ENCODE peak calls at places on chromosomes 7 and 10, in five cellular contexts. One of them, this sample, is unnamed.

GRCh38 chr7:150755473-150756099 is 18.4 kb downstream of the GIMAP5 start:
- DNase-seq in aorta: no peak
- DNase-seq in IMR-90: no peak
- DNase-seq in testis: no peak
- DNase-seq in pancreas: no peak
- DNase-seq in this sample: peak; percentile 56

GRCh38 chr10:69636626-69637550 is 6.8 kb downstream of the FAM241B start:
- DNase-seq in IMR-90: no peak
- DNase-seq in testis: peak; percentile 53
- DNase-seq in aorta: no peak
- DNase-seq in pancreas: peak; percentile 32
- DNase-seq in this sample: peak; percentile 17

GRCh38 chr10:124354411-124355382 is 64.0 kb downstream of the OAT start:
- DNase-seq in testis: peak; percentile 71
- DNase-seq in aorta: peak; percentile 74
- DNase-seq in pancreas: peak; percentile 30
- DNase-seq in IMR-90: peak; percentile 38
- DNase-seq in this sample: peak; percentile 37

GRCh38 chr10:46230615-46231014 is 56.2 kb upstream of the ANTXRL start:
- DNase-seq in aorta: no peak
- DNase-seq in testis: no peak
- DNase-seq in pancreas: no peak
- DNase-seq in IMR-90: no peak
- DNase-seq in this sample: no peak

GRCh38 chr10:90834326-90834725 is 23.5 kb downstream of the HTR7 start:
- DNase-seq in aorta: no peak
- DNase-seq in pancreas: no peak
- DNase-seq in testis: no peak
- DNase-seq in IMR-90: no peak
- DNase-seq in this sample: no peak

GRCh38 chr7:42234736-42235135 is 2.3 kb downstream of the GLI3 start:
- DNase-seq in IMR-90: no peak
- DNase-seq in testis: no peak
- DNase-seq in aorta: no peak
- DNase-seq in pancreas: no peak
- DNase-seq in this sample: no peak

GRCh38 chr10:9209105-9209798 is 1154.8 kb downstream of the GATA3 start:
- DNase-seq in pancreas: peak; percentile 72
- DNase-seq in aorta: peak; percentile 61
- DNase-seq in IMR-90: peak; percentile 60
- DNase-seq in testis: peak; percentile 79
- DNase-seq in this sample: peak; percentile 43

GRCh38 chr10:68052463-68052862 is 22.6 kb downstream of the HERC4 start:
- DNase-seq in IMR-90: peak; percentile 29
- DNase-seq in testis: no peak
- DNase-seq in pancreas: no peak
- DNase-seq in aorta: no peak
- DNase-seq in this sample: no peak

GRCh38 chr7:19701471-19701870 is 7.4 kb downstream of the POLR1F start:
- DNase-seq in aorta: no peak
- DNase-seq in testis: no peak
- DNase-seq in IMR-90: no peak
- DNase-seq in pancreas: no peak
- DNase-seq in this sample: no peak

GRCh38 chr10:112335866-112336265 is 38.0 kb upstream of the ACSL5 start:
- DNase-seq in testis: no peak
- DNase-seq in IMR-90: no peak
- DNase-seq in pancreas: no peak
- DNase-seq in aorta: no peak
- DNase-seq in this sample: no peak

GRCh38 chr7:154789404-154789803 is 213.5 kb downstream of the PAXIP1 start:
- DNase-seq in aorta: no peak
- DNase-seq in IMR-90: no peak
- DNase-seq in testis: peak; percentile 33
- DNase-seq in pancreas: no peak
- DNase-seq in this sample: no peak

GRCh38 chr7:138979226-138979979 is 1.8 kb downstream of the KIAA1549 start:
- DNase-seq in testis: no peak
- DNase-seq in aorta: no peak
- DNase-seq in pancreas: peak; percentile 60
- DNase-seq in IMR-90: peak; percentile 24
- DNase-seq in this sample: no peak

GRCh38 chr7:43568529-43568928 is 14.4 kb upstream of the STK17A start:
- DNase-seq in pancreas: no peak
- DNase-seq in testis: no peak
- DNase-seq in IMR-90: no peak
- DNase-seq in aorta: no peak
- DNase-seq in this sample: no peak

GRCh38 chr10:80555415-80555814 is 17.7 kb downstream of the SH2D4B start:
- DNase-seq in IMR-90: no peak
- DNase-seq in aorta: no peak
- DNase-seq in testis: no peak
- DNase-seq in pancreas: no peak
- DNase-seq in this sample: no peak
- H3K36me3 ChIP-seq in IMR-90: no peaks in the 10 kb centered on the region
- H3K36me3 ChIP-seq in aorta: no peaks in the 10 kb centered on the region
- H3K36me3 ChIP-seq in testis: no peaks in the 10 kb centered on the region
- H3K36me3 ChIP-seq in pancreas: no peaks in the 10 kb centered on the region
- H3K36me3 ChIP-seq in this sample: no peaks in the 10 kb centered on the region

GRCh38 chr10:42519761-42520460 is 118.5 kb downstream of the ZNF33B start:
- DNase-seq in testis: no peak
- DNase-seq in pancreas: no peak
- DNase-seq in aorta: no peak
- DNase-seq in IMR-90: no peak
- DNase-seq in this sample: no peak

GRCh38 chr10:42519079-42519478 is 119.3 kb downstream of the ZNF33B start:
- DNase-seq in aorta: no peak
- DNase-seq in pancreas: no peak
- DNase-seq in testis: no peak
- DNase-seq in IMR-90: no peak
- DNase-seq in this sample: no peak

DNA sequence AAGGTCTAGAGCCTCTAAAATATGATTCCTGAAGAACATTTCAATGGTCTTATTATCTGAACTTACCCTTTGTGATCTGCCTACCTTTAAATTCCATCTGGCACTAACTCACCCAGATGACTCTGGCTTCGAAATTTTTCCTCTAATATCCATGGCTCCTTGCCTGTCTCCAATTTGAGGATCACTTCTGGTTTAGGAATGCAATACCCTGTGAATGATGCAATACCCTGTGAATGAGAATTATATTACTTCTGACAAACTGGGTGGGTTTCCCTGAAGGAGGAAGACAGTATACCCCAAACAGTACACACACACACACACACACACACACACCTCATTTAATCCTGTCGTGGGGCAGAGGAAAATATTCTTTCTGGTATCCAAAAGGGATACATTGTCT is 115.3 kb downstream of the ZNF33B start:
- DNase-seq in testis: no peak
- DNase-seq in IMR-90: no peak
- DNase-seq in aorta: no peak
- DNase-seq in pancreas: no peak
- DNase-seq in this sample: no peak
- H3K36me3 ChIP-seq in testis: no peaks in the 10 kb centered on the region
- H3K36me3 ChIP-seq in IMR-90: peaks cover 17% of the 10 kb centered on the region
- H3K36me3 ChIP-seq in aorta: peaks cover 17% of the 10 kb centered on the region
- H3K36me3 ChIP-seq in pancreas: peaks cover 50% of the 10 kb centered on the region
- H3K36me3 ChIP-seq in this sample: peaks cover 56% of the 10 kb centered on the region

GRCh38 chr7:48105045-48105444 is 16.0 kb downstream of the UPP1 start:
- DNase-seq in aorta: no peak
- DNase-seq in testis: no peak
- DNase-seq in pancreas: no peak
- DNase-seq in IMR-90: no peak
- DNase-seq in this sample: no peak
- H3K36me3 ChIP-seq in aorta: peaks cover 12% of the 10 kb centered on the region
- H3K36me3 ChIP-seq in testis: no peaks in the 10 kb centered on the region
- H3K36me3 ChIP-seq in pancreas: peaks cover 7% of the 10 kb centered on the region
- H3K36me3 ChIP-seq in IMR-90: peaks cover 53% of the 10 kb centered on the region
- H3K36me3 ChIP-seq in this sample: peaks cover 88% of the 10 kb centered on the region

GRCh38 chr7:127726481-127726880 is 74.5 kb downstream of the SND1 start:
- DNase-seq in pancreas: no peak
- DNase-seq in IMR-90: no peak
- DNase-seq in testis: no peak
- DNase-seq in aorta: no peak
- DNase-seq in this sample: no peak
- H3K36me3 ChIP-seq in pancreas: peaks cover 9% of the 10 kb centered on the region
- H3K36me3 ChIP-seq in IMR-90: peaks cover 22% of the 10 kb centered on the region
- H3K36me3 ChIP-seq in testis: no peaks in the 10 kb centered on the region
- H3K36me3 ChIP-seq in aorta: peaks cover 6% of the 10 kb centered on the region
- H3K36me3 ChIP-seq in this sample: peaks cover 12% of the 10 kb centered on the region

GRCh38 chr10:7248148-7248547 is 162.7 kb downstream of the SFMBT2 start:
- DNase-seq in aorta: no peak
- DNase-seq in testis: no peak
- DNase-seq in pancreas: no peak
- DNase-seq in IMR-90: no peak
- DNase-seq in this sample: no peak

GRCh38 chr10:7243873-7244272 is 167.0 kb downstream of the SFMBT2 start:
- DNase-seq in aorta: no peak
- DNase-seq in pancreas: no peak
- DNase-seq in testis: no peak
- DNase-seq in IMR-90: no peak
- DNase-seq in this sample: no peak

GRCh38 chr10:7243139-7243538 is 167.7 kb downstream of the SFMBT2 start:
- DNase-seq in pancreas: no peak
- DNase-seq in aorta: no peak
- DNase-seq in IMR-90: no peak
- DNase-seq in testis: no peak
- DNase-seq in this sample: no peak

GRCh38 chr10:7250236-7250635 is 160.6 kb downstream of the SFMBT2 start:
- DNase-seq in aorta: no peak
- DNase-seq in testis: no peak
- DNase-seq in pancreas: no peak
- DNase-seq in IMR-90: no peak
- DNase-seq in this sample: no peak

DNA sequence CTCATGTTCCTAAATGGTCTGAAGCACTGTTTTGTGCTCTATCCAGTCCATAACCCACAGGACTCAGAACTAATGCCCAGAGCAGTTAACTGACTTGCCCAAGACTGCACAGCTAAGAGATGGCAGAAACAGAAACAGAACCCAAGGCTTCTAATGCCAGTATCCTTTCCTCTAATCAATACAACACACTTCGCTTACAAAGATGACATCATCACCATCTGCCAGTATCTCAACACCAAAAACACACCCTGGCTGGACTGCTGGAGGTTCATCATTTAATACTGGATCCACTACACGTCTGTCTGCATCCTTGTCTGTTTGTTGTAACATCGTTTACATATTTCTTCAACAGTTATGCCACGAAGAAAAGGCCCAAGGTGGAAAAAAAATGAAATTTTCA is 165.3 kb downstream of the SFMBT2 start:
- DNase-seq in IMR-90: no peak
- DNase-seq in testis: no peak
- DNase-seq in aorta: no peak
- DNase-seq in pancreas: no peak
- DNase-seq in this sample: no peak
- H3K36me3 ChIP-seq in IMR-90: peaks cover 2% of the 10 kb centered on the region
- H3K36me3 ChIP-seq in testis: no peaks in the 10 kb centered on the region
- H3K36me3 ChIP-seq in aorta: no peaks in the 10 kb centered on the region
- H3K36me3 ChIP-seq in pancreas: no peaks in the 10 kb centered on the region
- H3K36me3 ChIP-seq in this sample: peaks cover 60% of the 10 kb centered on the region

This sample was measured in heart left ventricle.